ENCODE peak calls at places on chromosomes 7 and 10, in five cellular contexts. P, Q, V, K and Y are unnamed samples.

GRCh38 chr10:74900297-74900696 is 73.9 kb downstream of the KAT6B start:
- DNase-seq in P (no peak), K (no peak), Q (no peak), V (no peak), Y (no peak)

GRCh38 chr10:110706690-110707098 is 62.6 kb downstream of the RBM20 start:
- DNase-seq in P (peak; percentile 93), Q (no peak), V (no peak), K (no peak), Y (no peak)

GRCh38 chr7:81159402-81159801 is 240.6 kb upstream of the SEMA3C start:
- DNase-seq in V (no peak), Q (no peak), K (no peak), P (peak; percentile 46), Y (no peak)

GRCh38 chr7:150378115-150378852 is 846 bp upstream of the ZNF775 start:
- DNase-seq in Q (no peak), V (peak; percentile 90), P (peak; percentile 71), K (no peak), Y (peak; percentile 56)

GRCh38 chr7:30922596-30922995 is 10.9 kb downstream of the AQP1 start:
- DNase-seq in P (no peak), K (no peak), V (no peak), Q (peak; percentile 69), Y (no peak)

GRCh38 chr10:20670569-20670968 is 226.5 kb downstream of the NEBL start:
- DNase-seq in P (no peak), Q (no peak), K (no peak), V (no peak), Y (no peak)

GRCh38 chr10:7357193-7357592 is 53.6 kb downstream of the SFMBT2 start:
- DNase-seq in K (no peak), Q (no peak), V (no peak), P (no peak), Y (no peak)

GRCh38 chr7:74573499-74573898 is 84.0 kb upstream of the GTF2I start:
- DNase-seq in P (no peak), Q (no peak), V (no peak), K (no peak), Y (no peak)

GRCh38 chr7:82740246-82740848 is 296.8 kb upstream of the CACNA2D1 start:
- DNase-seq in V (peak; percentile 80), K (no peak), P (peak; percentile 66), Q (no peak), Y (peak; percentile 23)

GRCh38 chr7:74069086-74069541 is 14.5 kb upstream of the LIMK1 start:
- DNase-seq in V (no peak), Q (peak; percentile 82), P (no peak), K (no peak), Y (no peak)

GRCh38 chr7:51014811-51015210 is 232.1 kb upstream of the GRB10 start:
- DNase-seq in V (no peak), K (no peak), Q (no peak), P (no peak), Y (no peak)

GRCh38 chr10:62278461-62278910 is 9.8 kb upstream of the RTKN2 start:
- DNase-seq in K (no peak), P (peak; percentile 50), Q (no peak), V (no peak), Y (no peak)

GRCh38 chr7:95375591-95376294 is 20.4 kb downstream of the PON3 start:
- DNase-seq in K (no peak), P (no peak), Q (no peak), V (no peak), Y (no peak)